ENCODE peak calls at places on chromosomes 4 and X, in six cellular contexts. Y is heart right ventricle; B is CD4-positive, alpha-beta T cell; Z is NB4; K is AG09309; X is naive thymus-derived CD8-positive, alpha-beta T cell. L is an unnamed sample.

GRCh38 chrX:134654398-134655012 is 3.8 kb downstream of the PLAC1 start:
- DNase-seq in Y (no peak), B (no peak), Z (no peak), K (no peak), X (no peak), L (no peak)

GRCh38 chrX:153333271-153333670 is 682 bp upstream of the ZNF275 start:
- DNase-seq in Y (no peak), B (no peak), Z (no peak), K (peak; percentile 25), X (no peak), L (no peak)

GRCh38 chr4:98345838-98346237 is 84.7 kb downstream of the RAP1GDS1 start:
- DNase-seq in Y (no peak), B (no peak), Z (no peak), K (no peak), X (no peak), L (no peak)

GRCh38 chr4:33924239-33924638 is 2320.1 kb downstream of the ARAP2 start:
- DNase-seq in Y (no peak), B (no peak), Z (no peak), K (peak; percentile 39), X (no peak), L (no peak)

GRCh38 chrX:141314441-141314840 is 72.1 kb upstream of the SPANXC start:
- DNase-seq in Y (no peak), B (no peak), Z (no peak), K (no peak), X (no peak), L (no peak)

GRCh38 chr4:15695240-15695699 is 7.6 kb upstream of the BST1 start:
- DNase-seq in Y (no peak), B (no peak), Z (peak; percentile 45), K (peak; percentile 98), X (no peak), L (no peak)

GRCh38 chr4:29708473-29708872 is 1011.7 kb upstream of the PCDH7 start:
- DNase-seq in Y (no peak), B (no peak), Z (peak; percentile 12), K (peak; percentile 41), X (no peak), L (no peak)

GRCh38 chr4:8330821-8331566 is 61.4 kb downstream of the HTRA3 start:
- DNase-seq in Y (peak; percentile 47), B (no peak), Z (no peak), K (no peak), X (no peak), L (peak; percentile 52)

GRCh38 chrX:68387786-68388185 is 45.5 kb downstream of the OPHN1 start:
- DNase-seq in Y (no peak), B (no peak), Z (no peak), K (no peak), X (no peak), L (no peak)

GRCh38 chr4:13919021-13919441 is 291.5 kb upstream of the BOD1L1 start:
- DNase-seq in Y (no peak), B (no peak), Z (no peak), K (peak; percentile 93), X (no peak), L (no peak)

GRCh38 chr4:150149381-150149780 is 71.1 kb downstream of the DCLK2 start:
- DNase-seq in Y (no peak), B (no peak), Z (no peak), K (peak; percentile 76), X (no peak), L (no peak)

GRCh38 chr4:85370400-85371032 is 104.4 kb upstream of the ARHGAP24 start:
- DNase-seq in Y (peak; percentile 49), B (no peak), Z (peak; percentile 69), K (peak; percentile 3), X (no peak), L (peak; percentile 55)

GRCh38 chr4:105280338-105280809 is 133.7 kb downstream of the TET2 start:
- DNase-seq in Y (no peak), B (no peak), Z (no peak), K (peak; percentile 87), X (no peak), L (no peak)

GRCh38 chr4:7821245-7822165 is 118.2 kb downstream of the AFAP1 start:
- DNase-seq in Y (no peak), B (no peak), Z (no peak), K (no peak), X (no peak), L (no peak)

GRCh38 chrX:9746148-9746880 is 19.3 kb downstream of the GPR143 start:
- DNase-seq in Y (no peak), B (no peak), Z (peak; percentile 23), K (no peak), X (no peak), L (no peak)

GRCh38 chrX:39953879-39954278 is 143.9 kb downstream of the BCOR start:
- DNase-seq in Y (peak; percentile 44), B (no peak), Z (no peak), K (no peak), X (no peak), L (peak; percentile 71)

GRCh38 chrX:39519213-39519544 is 578.6 kb downstream of the BCOR start:
- DNase-seq in Y (peak; percentile 44), B (no peak), Z (no peak), K (no peak), X (no peak), L (no peak)

GRCh38 chr4:6172093-6172926 is 28.0 kb downstream of the JAKMIP1 start:
- DNase-seq in Y (no peak), B (no peak), Z (no peak), K (no peak), X (no peak), L (no peak)

GRCh38 chr4:55051532-55051931 is 73.9 kb downstream of the KDR start:
- DNase-seq in Y (peak; percentile 27), B (no peak), Z (no peak), K (no peak), X (no peak), L (no peak)

GRCh38 chr4:10598829-10599228 is 85.7 kb downstream of the CLNK start:
- DNase-seq in Y (no peak), B (no peak), Z (no peak), K (no peak), X (no peak), L (no peak)

GRCh38 chr4:84852081-84852480 is 114.4 kb downstream of the WDFY3 start:
- DNase-seq in Y (no peak), B (no peak), Z (no peak), K (no peak), X (no peak), L (no peak)

GRCh38 chrX:68454476-68455150 is 21.3 kb upstream of the OPHN1 start:
- DNase-seq in Y (no peak), B (no peak), Z (no peak), K (no peak), X (no peak), L (no peak)

GRCh38 chr4:74206088-74206826 is 48.3 kb downstream of the MTHFD2L start:
- DNase-seq in Y (no peak), B (no peak), Z (no peak), K (no peak), X (no peak), L (no peak)

GRCh38 chrX:150841466-150842197 is 56.8 kb downstream of the CD99L2 start:
- DNase-seq in Y (no peak), B (no peak), Z (peak; percentile 80), K (peak; percentile 28), X (no peak), L (no peak)

GRCh38 chr4:28369504-28369903 is 1508.9 kb downstream of the STIM2 start:
- DNase-seq in Y (no peak), B (no peak), Z (no peak), K (no peak), X (no peak), L (no peak)

L was measured in sciatic nerve.